ENCODE peak calls at places on chromosomes 12 and 14, in eight cellular contexts. K, D, E, F, I, O, H and G are unnamed samples.

GRCh38 chr14:31990959-31991541 is 86.1 kb upstream of the ARHGAP5 start:
- DNase-seq in K (no peak), D (no peak), E (no peak), F (peak; percentile 51), I (no peak), O (peak; percentile 31), H (no peak), G (no peak)

GRCh38 chr14:99132821-99133562 is 139.0 kb downstream of the BCL11B start:
- DNase-seq in K (no peak), D (no peak), E (no peak), F (no peak), I (no peak), O (no peak), H (no peak), G (no peak)

GRCh38 chr12:112107728-112108447 is 695 bp downstream of the NAA25 start:
- DNase-seq in K (peak; percentile 30), D (no peak), E (peak; percentile 20), F (no peak), I (peak; percentile 20), O (no peak), H (peak; percentile 50), G (no peak)

GRCh38 chr14:101046071-101046470 is 142.5 kb upstream of the RTL1 start:
- DNase-seq in K (no peak), D (no peak), E (no peak), F (no peak), I (no peak), O (no peak), H (no peak), G (no peak)

GRCh38 chr12:127165567-127166392 is 1101.2 kb upstream of the TMEM132C start:
- DNase-seq in K (peak; percentile 45), D (peak; percentile 57), E (peak; percentile 85), F (peak; percentile 81), I (peak; percentile 88), O (peak; percentile 80), H (peak; percentile 81), G (peak; percentile 21)

GRCh38 chr14:89270439-89271227 is 146.4 kb downstream of the FOXN3 start:
- DNase-seq in K (no peak), D (no peak), E (peak; percentile 33), F (no peak), I (peak; percentile 72), O (no peak), H (peak; percentile 69), G (peak; percentile 28)

GRCh38 chr14:57533214-57533613 is 39.6 kb upstream of the CCDC198 start:
- DNase-seq in K (peak; percentile 30), D (no peak), E (no peak), F (peak; percentile 28), I (no peak), O (peak; percentile 14), H (no peak), G (no peak)

GRCh38 chr14:68210729-68211299 is 391.2 kb downstream of the RAD51B start:
- DNase-seq in K (no peak), D (peak; percentile 99), E (no peak), F (peak; percentile 98), I (no peak), O (peak; percentile 93), H (no peak), G (no peak)

GRCh38 chr12:121765573-121765972 is 27.9 kb downstream of the RHOF start:
- DNase-seq in K (no peak), D (peak; percentile 97), E (no peak), F (peak; percentile 91), I (no peak), O (peak; percentile 54), H (no peak), G (no peak)

GRCh38 chr12:108589028-108589839 is 8.7 kb downstream of the TMEM119 start:
- DNase-seq in K (no peak), D (no peak), E (peak; percentile 21), F (peak; percentile 74), I (no peak), O (peak; percentile 55), H (no peak), G (no peak)

GRCh38 chr12:20097561-20097960 is 270.8 kb upstream of the PDE3A start:
- DNase-seq in K (no peak), D (peak; percentile 75), E (no peak), F (peak; percentile 69), I (no peak), O (peak; percentile 74), H (no peak), G (no peak)

GRCh38 chr14:58947816-58948440 is 240.5 kb upstream of the DAAM1 start:
- DNase-seq in K (peak; percentile 46), D (no peak), E (no peak), F (peak; percentile 30), I (no peak), O (peak; percentile 9), H (no peak), G (no peak)

GRCh38 chr12:81987351-81987750 is 228.2 kb upstream of the PPFIA2 start:
- DNase-seq in K (no peak), D (no peak), E (no peak), F (no peak), I (no peak), O (no peak), H (no peak), G (no peak)

GRCh38 chr14:71441142-71441541 is 491.1 kb upstream of the RGS6 start:
- DNase-seq in K (no peak), D (no peak), E (no peak), F (no peak), I (no peak), O (no peak), H (no peak), G (no peak)

GRCh38 chr14:38791862-38792261 is 311.2 kb downstream of the SEC23A start:
- DNase-seq in K (no peak), D (no peak), E (no peak), F (no peak), I (no peak), O (no peak), H (no peak), G (no peak)

GRCh38 chr12:31518680-31519227 is 72.2 kb downstream of the DENND5B start:
- DNase-seq in K (peak; percentile 31), D (peak; percentile 100), E (no peak), F (peak; percentile 100), I (peak; percentile 21), O (peak; percentile 99), H (no peak), G (no peak)

GRCh38 chr14:22450266-22450665 is 138.8 kb downstream of the DAD1 start:
- DNase-seq in K (no peak), D (no peak), E (no peak), F (no peak), I (no peak), O (no peak), H (no peak), G (no peak)

DNA sequence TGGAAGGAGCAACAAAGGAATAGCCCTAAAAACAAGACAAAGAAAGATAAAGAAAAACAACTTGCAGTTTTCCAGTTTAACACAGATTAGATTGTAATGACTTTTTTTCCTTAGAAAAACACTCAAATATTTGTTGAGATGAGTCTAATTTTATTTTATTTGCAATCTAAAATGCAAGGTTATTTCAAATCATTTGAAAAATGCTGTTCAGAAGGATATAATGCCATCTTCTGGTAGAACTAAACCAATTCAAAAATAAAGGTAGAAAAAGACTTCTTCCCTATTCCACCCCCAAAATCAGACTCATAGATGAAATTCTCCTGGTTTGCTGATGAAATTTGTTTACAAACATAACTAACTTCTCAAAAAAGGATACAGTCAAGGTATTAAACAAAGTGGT is 84.5 kb upstream of the TTC7B start:
- DNase-seq in K (no peak), D (peak; percentile 19), E (no peak), F (peak; percentile 28), I (no peak), O (peak; percentile 14), H (no peak), G (no peak)
- TF ChIP-seq CTCF in K (no peak), D (peak; percentile 44), E (no peak), F (peak; percentile 26), I (no peak), O (no peak), H (no peak), G (no peak)

DNA sequence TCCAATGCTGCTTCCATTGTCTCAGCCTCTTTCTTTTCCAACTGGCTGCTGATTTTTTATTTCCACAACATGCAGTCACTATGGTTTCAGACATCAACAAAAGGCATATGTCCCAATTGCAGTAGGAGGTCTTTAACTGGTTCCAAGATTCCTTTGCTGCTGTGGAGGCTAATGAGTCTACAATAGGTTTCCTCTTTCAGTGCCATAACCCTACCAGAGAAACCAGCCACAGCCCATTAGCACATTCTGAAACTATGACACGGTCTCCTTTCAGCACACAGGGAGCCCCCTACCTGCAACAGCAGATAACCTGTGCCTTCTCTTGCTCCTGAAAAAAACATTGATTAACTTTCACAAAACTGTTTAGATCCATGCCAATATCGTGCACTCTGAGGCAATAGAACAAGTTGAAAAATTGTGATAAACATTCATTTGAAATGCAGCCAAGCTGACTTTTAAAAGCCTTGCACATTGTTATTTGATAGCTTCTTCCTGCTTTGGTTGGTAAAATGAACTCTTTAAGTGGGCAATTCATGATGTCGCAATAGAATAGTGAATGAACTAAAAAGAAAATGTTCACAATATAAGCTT is 32.4 kb downstream of the PLEKHG7 start:
- DNase-seq in K (no peak), D (peak; percentile 92), E (no peak), F (peak; percentile 98), I (no peak), O (peak; percentile 98), H (no peak), G (no peak)
- TF ChIP-seq CTCF in K (no peak), D (peak; percentile 20), E (no peak), F (peak; percentile 45), I (no peak), O (no peak), H (no peak), G (no peak)

GRCh38 chr12:4855121-4855924 is 54.4 kb upstream of the KCNA1 start:
- DNase-seq in K (peak; percentile 72), D (peak; percentile 72), E (peak; percentile 42), F (peak; percentile 87), I (peak; percentile 57), O (peak; percentile 82), H (no peak), G (no peak)
- TF ChIP-seq CTCF in K (peak; percentile 76), D (peak; percentile 86), E (peak; percentile 87), F (peak; percentile 79), I (peak; percentile 71), O (peak; percentile 71), H (peak; percentile 81), G (peak; percentile 67)

DNA sequence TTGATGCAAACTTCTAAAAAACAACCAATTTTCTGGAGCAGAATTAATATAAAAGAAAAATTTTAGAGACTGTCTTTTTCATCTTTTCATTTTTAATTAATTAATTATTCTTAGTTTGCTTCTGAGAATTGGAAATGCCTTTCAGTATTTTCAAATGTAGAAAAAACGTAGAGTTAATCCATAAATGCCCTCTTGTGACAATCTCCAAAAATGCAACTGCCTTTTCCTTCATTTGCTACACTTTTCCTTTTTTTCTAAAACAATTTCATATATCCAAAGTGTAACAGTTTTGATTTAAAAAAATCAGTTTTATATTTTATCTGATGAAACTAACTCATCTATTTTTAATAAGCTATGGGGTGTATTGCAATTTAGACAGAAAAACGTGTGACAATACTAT is 409.3 kb downstream of the PRKD1 start:
- DNase-seq in K (no peak), D (peak; percentile 28), E (no peak), F (peak; percentile 54), I (no peak), O (peak; percentile 38), H (no peak), G (no peak)
- TF ChIP-seq CTCF in K (no peak), D (peak; percentile 58), E (no peak), F (peak; percentile 57), I (no peak), O (peak; percentile 47), H (no peak), G (no peak)

GRCh38 chr14:77663289-77663688 is 44.5 kb downstream of the ALKBH1 start:
- DNase-seq in K (no peak), D (peak; percentile 38), E (no peak), F (peak; percentile 18), I (no peak), O (peak; percentile 7), H (no peak), G (no peak)
- TF ChIP-seq CTCF in K (no peak), D (no peak), E (no peak), F (no peak), I (no peak), O (no peak), H (no peak), G (no peak)

GRCh38 chr14:69475194-69475818 is 9.2 kb upstream of the PLEKHD1 start:
- DNase-seq in K (no peak), D (peak; percentile 7), E (no peak), F (peak; percentile 41), I (no peak), O (peak; percentile 29), H (no peak), G (no peak)
- TF ChIP-seq CTCF in K (no peak), D (peak; percentile 35), E (peak; percentile 10), F (peak; percentile 60), I (peak; percentile 21), O (peak; percentile 40), H (no peak), G (no peak)